ENCODE peak calls at places on chromosomes 16 and 17, in four cellular contexts. H is body of pancreas, C is heart right ventricle, K is AG10803. W is an unnamed sample.

GRCh38 chr17:73717690-73718089 is 73.4 kb upstream of the SDK2 start:
- DNase-seq in H (no peak), C (no peak), K (no peak), W (no peak)

GRCh38 chr17:4276514-4276913 is 12.7 kb upstream of the ANKFY1 start:
- DNase-seq in H (no peak), C (no peak), K (peak), W (no peak)

GRCh38 chr17:54903375-54903774 is 2.7 kb downstream of the TOM1L1 start:
- DNase-seq in H (peak), C (peak), K (peak), W (peak)

GRCh38 chr16:70267516-70267915 is 15.8 kb upstream of the EXOSC6 start:
- DNase-seq in H (no peak), C (no peak), K (peak), W (no peak)

GRCh38 chr17:47695664-47696376 is 1.9 kb downstream of the TBKBP1 start:
- DNase-seq in H (no peak), C (no peak), K (no peak), W (no peak)

GRCh38 chr16:24382929-24383328 is 126.8 kb downstream of the CACNG3 start:
- DNase-seq in H (no peak), C (no peak), K (no peak), W (no peak)

GRCh38 chr17:47739150-47739549 is 6.1 kb downstream of the TBX21 start:
- DNase-seq in H (no peak), C (no peak), K (no peak), W (no peak)

GRCh38 chr17:21460358-21460757 is 84.2 kb downstream of the KCNJ12 start:
- DNase-seq in H (no peak), C (no peak), K (no peak), W (no peak)

GRCh38 chr17:5942687-5943086 is 127.5 kb upstream of the WSCD1 start:
- DNase-seq in H (no peak), C (no peak), K (no peak), W (no peak)

GRCh38 chr16:84058211-84058610 is 15.6 kb upstream of the SLC38A8 start:
- DNase-seq in H (no peak), C (no peak), K (no peak), W (no peak)

GRCh38 chr17:35407531-35407930 is 24.8 kb downstream of the SLFN12 start:
- DNase-seq in H (no peak), C (no peak), K (no peak), W (no peak)

DNA sequence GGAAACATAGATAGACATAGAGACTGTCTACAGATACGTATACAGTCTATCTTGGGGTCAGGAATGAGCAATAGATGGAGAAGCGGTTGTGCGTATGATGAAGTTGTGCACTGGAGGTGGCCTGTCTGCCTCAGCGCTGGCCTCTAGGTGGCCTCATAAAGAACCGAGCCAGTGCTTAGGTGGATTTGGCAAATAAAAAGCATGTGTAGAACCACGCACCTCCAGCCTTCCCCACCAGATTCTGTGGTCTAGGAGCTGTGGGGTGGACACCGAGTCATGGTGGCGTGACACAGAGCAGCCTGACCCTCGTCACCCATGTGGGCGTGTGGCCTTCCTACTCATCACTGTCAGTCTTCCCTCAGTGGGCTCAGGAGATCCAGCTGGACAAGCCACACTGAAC is 34.0 kb downstream of the PGS1 start:
- DNase-seq in H (no peak), C (no peak), K (no peak), W (no peak)
- TF ChIP-seq CTCF in H (no peak), C (peak), K (peak), W (peak)

GRCh38 chr17:50194441-50195195 is 6.8 kb downstream of the COL1A1 start:
- DNase-seq in H (no peak), C (no peak), K (peak), W (no peak)
- H3K4me3 ChIP-seq in H (no peak), C (no peak), K (peak), W (no peak)

DNA sequence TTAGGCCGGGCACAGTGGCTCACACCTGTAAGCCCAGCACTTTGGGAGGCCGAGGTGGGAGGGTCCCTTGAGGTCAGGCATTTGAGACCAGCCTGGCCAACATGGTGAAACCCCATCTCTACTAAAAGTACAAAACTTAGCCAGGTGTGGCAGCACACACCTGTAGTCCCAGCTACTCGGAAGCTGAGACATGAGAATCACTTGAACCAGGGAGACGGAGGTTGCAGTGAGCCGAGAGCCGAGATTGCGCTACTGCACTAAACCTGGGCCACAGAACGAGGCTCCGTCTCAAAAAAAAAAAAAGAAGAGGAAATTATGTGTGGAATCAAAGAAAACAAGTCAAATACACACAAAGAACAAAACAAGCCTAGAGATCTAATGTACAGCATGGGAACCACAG is 16.1 kb upstream of the MPRIP start:
- DNase-seq in H (no peak), C (no peak), K (no peak), W (no peak)
- TF ChIP-seq CTCF in H (no peak), C (no peak), K (no peak), W (no peak)

GRCh38 chr17:72687941-72688340 is 404.5 kb downstream of the SLC39A11 start:
- DNase-seq in H (no peak), C (no peak), K (no peak), W (no peak)

GRCh38 chr17:72681844-72682243 is 410.6 kb downstream of the SLC39A11 start:
- DNase-seq in H (no peak), C (no peak), K (no peak), W (no peak)

GRCh38 chr17:72684405-72685020 is 408.0 kb downstream of the SLC39A11 start:
- DNase-seq in H (no peak), C (no peak), K (no peak), W (no peak)

GRCh38 chr17:72682597-72682996 is 409.9 kb downstream of the SLC39A11 start:
- DNase-seq in H (no peak), C (no peak), K (no peak), W (no peak)

GRCh38 chr17:72683506-72684404 is 408.7 kb downstream of the SLC39A11 start:
- DNase-seq in H (peak), C (no peak), K (peak), W (peak)
- H3K4me3 ChIP-seq in H (no peak), C (no peak), K (no peak), W (peak)

DNA sequence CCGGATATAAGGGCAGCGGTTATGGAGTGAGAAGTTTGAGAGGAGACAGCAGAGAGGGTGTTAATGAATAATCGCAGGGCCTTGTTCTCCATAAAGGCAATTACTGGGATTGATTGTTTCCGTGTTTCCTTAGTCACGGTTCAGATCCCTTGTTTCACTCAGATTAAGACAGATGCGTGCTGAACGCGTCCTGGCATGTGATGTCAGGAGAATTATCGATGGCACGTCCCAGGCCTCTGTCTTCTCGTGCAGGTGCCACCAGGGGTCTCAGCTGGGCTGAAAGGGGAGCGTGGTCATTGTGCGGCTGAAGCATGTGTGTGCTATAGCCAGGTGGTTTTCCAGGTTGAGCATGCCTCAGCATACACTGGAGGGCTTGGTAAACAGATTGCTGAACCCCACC is 142.4 kb upstream of the NOL11 start:
- DNase-seq in H (peak), C (no peak), K (no peak), W (no peak)
- TF ChIP-seq CTCF in H (no peak), C (no peak), K (no peak), W (no peak)

DNA sequence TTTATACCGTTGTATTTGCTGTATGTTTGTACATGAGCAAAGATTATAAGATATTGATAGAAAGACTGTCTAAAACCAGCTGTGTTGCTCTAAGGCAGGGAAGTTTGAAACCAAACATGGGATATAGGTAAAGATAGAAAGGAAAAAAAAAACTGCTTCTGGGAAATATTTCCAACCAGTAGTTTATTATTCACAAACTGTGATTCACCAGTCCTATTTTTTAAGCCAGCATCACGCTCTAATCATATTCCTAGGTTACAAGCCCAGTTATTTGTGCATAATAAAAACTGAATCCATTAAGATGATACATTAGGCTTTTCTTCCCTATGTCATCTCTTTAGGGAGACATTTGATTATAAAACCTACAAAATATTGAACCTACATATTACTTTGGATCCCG is 4.0 kb downstream of the ERN1 start:
- DNase-seq in H (no peak), C (no peak), K (no peak), W (no peak)
- H3K4me3 ChIP-seq in H (no peak), C (no peak), K (no peak), W (no peak)

GRCh38 chr16:57810197-57811024 is 8.1 kb upstream of the KIFC3 start:
- DNase-seq in H (peak), C (peak), K (peak), W (no peak)
- TF ChIP-seq CTCF in H (no peak), C (no peak), K (no peak), W (no peak)

W was measured in LNCaP clone FGC.